ENCODE peak calls at places on chromosomes 7 and 10, in five cellular contexts. E is brain microvascular endothelial cell, L is stomach, Q is transverse colon, J is fibroblast of lung. K is an unnamed sample.

GRCh38 chr7:2015251-2015871 is 217.4 kb downstream of the MAD1L1 start:
- DNase-seq in L (no peak), E (no peak), Q (no peak), J (no peak), K (peak; percentile 2)

GRCh38 chr7:18958627-18959026 is 158.8 kb downstream of the TWIST1 start:
- DNase-seq in L (no peak), E (peak; percentile 21), J (peak; percentile 55), Q (no peak), K (no peak)

GRCh38 chr10:86956195-86956840 is 1.1 kb downstream of the MMRN2 start:
- DNase-seq in L (no peak), Q (no peak), J (no peak), E (no peak), K (no peak)

GRCh38 chr7:30859940-30860623 is 51.6 kb upstream of the AQP1 start:
- DNase-seq in E (no peak), Q (no peak), J (no peak), L (no peak), K (no peak)

GRCh38 chr7:127782550-127783266 is 130.7 kb downstream of the SND1 start:
- DNase-seq in J (peak; percentile 49), L (no peak), Q (no peak), E (no peak), K (no peak)

GRCh38 chr10:89773081-89773480 is 71.7 kb downstream of the KIF20B start:
- DNase-seq in J (no peak), L (no peak), Q (no peak), E (no peak), K (no peak)

GRCh38 chr10:79173582-79174262 is 105.0 kb downstream of the ZMIZ1 start:
- DNase-seq in Q (no peak), J (no peak), E (no peak), L (no peak), K (no peak)

GRCh38 chr10:11425288-11425595 is 186.2 kb downstream of the USP6NL start:
- DNase-seq in E (no peak), Q (no peak), L (no peak), J (peak; percentile 52), K (no peak)

GRCh38 chr10:11164806-11165590 is 147.3 kb downstream of the CELF2 start:
- DNase-seq in Q (peak; percentile 65), L (peak; percentile 52), J (peak; percentile 91), E (peak; percentile 76), K (peak; percentile 23)

GRCh38 chr7:39130740-39131538 is 153.2 kb downstream of the POU6F2 start:
- DNase-seq in E (no peak), Q (no peak), L (no peak), J (no peak), K (peak; percentile 47)

GRCh38 chr7:78226059-78226658 is 427.6 kb downstream of the PHTF2 start:
- DNase-seq in J (peak; percentile 63), E (no peak), L (peak; percentile 41), Q (peak; percentile 51), K (peak; percentile 18)

GRCh38 chr7:13897825-13898224 is 91.6 kb downstream of the ETV1 start:
- DNase-seq in L (no peak), Q (no peak), E (no peak), J (peak; percentile 50), K (no peak)

GRCh38 chr10:75672842-75673241 is 241.4 kb downstream of the LRMDA start:
- DNase-seq in Q (no peak), E (no peak), J (peak; percentile 29), L (no peak), K (no peak)

GRCh38 chr10:16777473-16778370 is 39.5 kb downstream of the RSU1 start:
- DNase-seq in J (peak; percentile 70), L (no peak), Q (no peak), E (peak; percentile 62), K (peak; percentile 15)

GRCh38 chr7:155017834-155018233 is 14.9 kb upstream of the PAXIP1 start:
- DNase-seq in E (no peak), L (no peak), Q (no peak), J (no peak), K (no peak)

GRCh38 chr7:73663033-73663432 is 4.6 kb upstream of the VPS37D start:
- DNase-seq in J (no peak), L (no peak), Q (no peak), E (no peak), K (no peak)

GRCh38 chr10:100330128-100330527 is at the start of gene PKD2L1:
- DNase-seq in E (no peak), J (no peak), L (no peak), Q (no peak), K (no peak)

GRCh38 chr10:33808475-33808874 is 474.0 kb upstream of the NRP1 start:
- DNase-seq in E (peak; percentile 3), J (no peak), Q (no peak), L (no peak), K (no peak)

GRCh38 chr7:41730668-41731067 is 27.8 kb upstream of the INHBA start:
- DNase-seq in J (peak; percentile 27), Q (no peak), E (no peak), L (no peak), K (no peak)

GRCh38 chr10:132715791-132716680 is 69.9 kb downstream of the NKX6-2 start:
- DNase-seq in J (no peak), E (no peak), L (no peak), Q (no peak), K (no peak)

GRCh38 chr7:138460176-138460648 is at the start of gene TRIM24:
- DNase-seq in Q (no peak), J (no peak), E (no peak), L (no peak), K (no peak)

GRCh38 chr10:47183726-47184084 is 116.3 kb upstream of the GDF10 start:
- DNase-seq in Q (no peak), L (no peak), J (peak; percentile 57), E (peak; percentile 28), K (no peak)

GRCh38 chr7:158463317-158463716 is 124.3 kb downstream of the PTPRN2 start:
- DNase-seq in J (no peak), Q (no peak), L (no peak), E (no peak), K (no peak)

GRCh38 chr7:20607216-20607615 is 8.3 kb upstream of the ABCB5 start:
- DNase-seq in Q (no peak), E (no peak), J (peak; percentile 58), L (no peak), K (no peak)

GRCh38 chr10:458466-458865 is 231.0 kb downstream of the DIP2C start:
- DNase-seq in E (no peak), L (no peak), J (no peak), Q (peak; percentile 28), K (no peak)

GRCh38 chr10:112763916-112764520 is 186.0 kb upstream of the TCF7L2 start:
- DNase-seq in L (no peak), Q (no peak), E (peak; percentile 89), J (peak; percentile 68), K (no peak)

GRCh38 chr7:46566375-46566774 is 645.3 kb upstream of the IGFBP3 start:
- DNase-seq in J (no peak), L (no peak), Q (no peak), E (no peak), K (no peak)

GRCh38 chr7:10022957-10023356 is 950.7 kb upstream of the PHF14 start:
- DNase-seq in Q (no peak), J (peak; percentile 6), L (no peak), E (peak; percentile 0), K (peak; percentile 37)

GRCh38 chr7:14340415-14341079 is 351.1 kb upstream of the ETV1 start:
- DNase-seq in J (no peak), L (no peak), Q (no peak), E (no peak), K (no peak)

GRCh38 chr7:70674268-70675025 is 457.5 kb upstream of the GALNT17 start:
- DNase-seq in L (no peak), Q (no peak), E (no peak), J (no peak), K (no peak)

GRCh38 chr7:44749992-44750391 is 1.3 kb downstream of the ZMIZ2 start:
- DNase-seq in L (no peak), E (no peak), Q (no peak), J (no peak), K (no peak)
- H3K27ac ChIP-seq in L (no peak overlapping the region), E (no peak overlapping the region), Q (peak overlapping the region; percentile 30), J (no peak overlapping the region), K (no peak overlapping the region)

DNA sequence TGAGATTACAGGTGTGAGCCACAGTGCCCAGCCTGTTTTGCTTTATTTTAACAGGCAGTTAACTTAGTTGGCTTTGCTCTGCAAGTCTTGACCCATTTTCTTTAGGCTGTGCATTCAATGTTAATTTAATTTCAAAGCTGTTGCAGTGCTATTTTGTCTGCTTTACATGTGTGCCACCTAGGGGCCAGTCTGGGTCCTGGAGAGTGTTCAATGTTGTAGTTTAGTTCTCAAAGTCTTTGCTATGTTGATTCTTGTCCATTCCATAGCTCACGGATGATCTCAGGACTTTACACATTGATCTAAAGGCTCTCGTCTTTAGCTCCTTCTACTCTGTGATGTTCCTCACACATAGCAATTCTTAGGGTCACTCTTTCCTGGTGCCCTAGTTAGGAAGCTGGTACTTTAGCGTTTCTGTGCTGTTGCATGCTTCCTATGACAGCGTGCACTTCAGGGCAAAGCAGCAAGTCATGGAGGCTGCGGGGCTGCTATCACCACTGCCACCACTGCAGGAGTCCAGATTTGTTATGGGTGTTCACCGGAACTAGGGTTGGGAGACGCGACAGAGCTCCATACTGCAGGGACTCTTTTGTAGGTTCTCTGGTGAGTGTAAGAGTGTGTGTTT is 16.4 kb upstream of the ABCA13 start:
- DNase-seq in Q (peak; percentile 74), E (peak; percentile 63), J (peak; percentile 55), L (no peak), K (peak; percentile 57)
- H3K27ac ChIP-seq in Q (no peak overlapping the region), E (no peak overlapping the region), J (no peak overlapping the region), L (no peak overlapping the region), K (no peak overlapping the region)

DNA sequence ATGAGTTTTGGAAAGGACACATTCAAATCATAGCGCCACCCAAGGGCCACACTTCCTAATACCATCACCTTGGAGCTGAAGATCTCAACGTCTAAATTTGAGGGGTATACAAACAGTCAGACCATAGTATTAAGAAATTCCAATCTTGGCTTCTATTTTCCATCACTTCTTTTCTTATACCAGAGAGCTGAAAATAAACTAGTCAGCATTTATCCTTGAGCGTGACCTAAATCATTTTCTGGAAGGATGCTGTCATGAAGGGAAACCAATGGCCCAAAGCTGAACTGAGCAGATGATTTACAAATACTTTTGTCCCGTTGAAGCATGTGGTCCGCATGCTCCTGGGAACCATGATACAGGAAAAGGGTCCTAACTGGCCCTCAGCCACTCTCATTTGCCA is 921.9 kb downstream of the CCSER2 start:
- DNase-seq in J (no peak), E (no peak), Q (no peak), L (no peak), K (no peak)
- H3K27ac ChIP-seq in J (no peak overlapping the region), E (no peak overlapping the region), Q (no peak overlapping the region), L (no peak overlapping the region), K (no peak overlapping the region)

DNA sequence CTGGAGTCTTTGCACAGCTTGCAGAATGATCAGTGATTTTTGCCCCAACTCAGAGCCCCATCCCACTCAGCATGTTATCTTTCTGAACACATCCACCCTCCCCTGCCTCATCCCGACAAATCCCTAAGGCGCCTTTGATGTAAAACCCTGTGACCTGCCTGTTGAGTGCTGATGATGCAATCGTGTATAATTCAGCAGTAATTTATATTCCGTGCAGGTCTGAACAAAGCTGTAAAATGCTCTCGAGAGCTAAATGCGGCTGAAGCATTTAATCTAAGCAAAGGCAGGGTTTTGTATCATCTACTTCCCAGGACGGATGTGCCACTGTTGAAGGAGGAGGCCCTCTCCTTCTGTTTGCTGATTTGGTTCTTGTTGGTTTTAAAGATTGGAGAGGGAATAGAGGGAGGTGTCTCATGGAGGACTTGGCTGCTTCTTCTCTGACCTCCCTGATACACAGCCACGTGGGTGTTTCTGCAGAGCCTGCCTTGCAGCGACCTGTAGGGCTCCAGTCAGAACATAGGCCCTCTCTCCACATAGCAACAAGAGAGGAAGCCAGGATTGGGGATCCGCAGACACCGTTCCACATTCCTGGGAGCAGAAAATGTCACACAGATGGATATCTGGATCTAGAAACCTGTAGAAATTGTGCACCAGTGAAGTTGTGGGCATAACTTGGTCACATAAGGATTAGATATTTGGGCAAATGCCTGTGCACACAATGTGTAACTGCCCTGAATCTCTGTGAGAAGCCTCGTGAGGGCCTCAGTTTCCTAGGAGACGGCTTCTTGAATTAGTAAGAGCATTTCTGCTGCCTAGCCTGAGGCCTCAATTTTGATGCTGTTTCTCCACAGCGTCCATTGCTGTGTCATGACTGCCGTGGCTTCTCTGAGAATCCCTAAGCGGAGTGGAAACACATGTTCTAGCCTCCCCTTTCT is 90.2 kb upstream of the AGK start:
- DNase-seq in Q (no peak), E (no peak), L (no peak), J (peak; percentile 2), K (no peak)
- H3K27ac ChIP-seq in Q (no peak overlapping the region), E (no peak overlapping the region), L (no peak overlapping the region), J (no peak overlapping the region), K (no peak overlapping the region)

K was measured in body of pancreas.